ENCODE peak calls at places on chromosomes 13 and 19, in seven cellular contexts. Q is WTC11; F is iPS-NIHi11; H is foreskin fibroblast; A is stimulated activated CD4-positive, alpha-beta T cell treated with anti-CD3 and anti-CD28 coated beads, Interleukin-4, amount 100 ng/mL, for 24 hours; N is colonic mucosa; U is T follicular helper cell. C is an unnamed sample.

GRCh38 chr13:52879950-52880650 is 31.7 kb upstream of the PCDH8 start:
- DNase-seq in Q (peak; percentile 26), F (peak; percentile 58), H (no peak), A (no peak), N (no peak), U (no peak), C (no peak)

GRCh38 chr19:44308011-44308410 is 3.2 kb upstream of the ZNF235 start:
- DNase-seq in Q (no peak), F (no peak), H (peak; percentile 6), A (no peak), N (no peak), U (no peak), C (no peak)

GRCh38 chr13:59259416-59260000 is 904.2 kb downstream of the DIAPH3 start:
- DNase-seq in Q (no peak), F (no peak), H (no peak), A (no peak), N (no peak), U (no peak), C (no peak)

GRCh38 chr19:23795462-23795861 is 36.8 kb upstream of the ZNF681 start:
- DNase-seq in Q (no peak), F (no peak), H (no peak), A (no peak), N (no peak), U (no peak), C (no peak)

GRCh38 chr13:23637813-23638212 is 67.6 kb downstream of the TNFRSF19 start:
- DNase-seq in Q (peak; percentile 24), F (peak; percentile 55), H (no peak), A (no peak), N (no peak), U (no peak), C (no peak)

GRCh38 chr19:8180018-8180417 is 29.2 kb upstream of the CERS4 start:
- DNase-seq in Q (no peak), F (no peak), H (no peak), A (no peak), N (no peak), U (no peak), C (no peak)

GRCh38 chr13:79320433-79320832 is 85.6 kb downstream of the RBM26 start:
- DNase-seq in Q (no peak), F (no peak), H (no peak), A (no peak), N (no peak), U (no peak), C (no peak)

GRCh38 chr19:5068251-5069090 is 99.6 kb downstream of the KDM4B start:
- DNase-seq in Q (no peak), F (no peak), H (no peak), A (no peak), N (no peak), U (no peak), C (no peak)

GRCh38 chr19:4979211-4979807 is 10.4 kb downstream of the KDM4B start:
- DNase-seq in Q (no peak), F (no peak), H (no peak), A (no peak), N (no peak), U (no peak), C (no peak)

GRCh38 chr13:43244482-43244881 is 221.1 kb downstream of the DNAJC15 start:
- DNase-seq in Q (no peak), F (no peak), H (no peak), A (no peak), N (no peak), U (no peak), C (no peak)

GRCh38 chr19:42176649-42176989 is 40.9 kb downstream of the DEDD2 start:
- DNase-seq in Q (no peak), F (peak; percentile 63), H (no peak), A (no peak), N (no peak), U (no peak), C (no peak)

GRCh38 chr19:38063921-38064320 is 156.9 kb downstream of the SIPA1L3 start:
- DNase-seq in Q (no peak), F (no peak), H (no peak), A (no peak), N (no peak), U (no peak), C (no peak)

GRCh38 chr19:47240996-47241918 is 10.3 kb upstream of the BBC3 start:
- DNase-seq in Q (peak; percentile 92), F (peak; percentile 78), H (peak; percentile 78), A (peak; percentile 87), N (peak; percentile 83), U (peak; percentile 90), C (peak; percentile 55)

GRCh38 chr19:38386300-38386967 is 1.4 kb downstream of the GGN start:
- DNase-seq in Q (peak; percentile 45), F (peak; percentile 50), H (no peak), A (no peak), N (no peak), U (no peak), C (no peak)

GRCh38 chr13:35891973-35892441 is 239.2 kb downstream of the DCLK1 start:
- DNase-seq in Q (no peak), F (no peak), H (no peak), A (no peak), N (no peak), U (no peak), C (no peak)

GRCh38 chr19:2271516-2272103 is 10.4 kb downstream of the PEAK3 start:
- DNase-seq in Q (peak; percentile 20), F (no peak), H (peak; percentile 72), A (no peak), N (no peak), U (no peak), C (no peak)

GRCh38 chr19:6971366-6971765 is 49.9 kb downstream of the MBD3L2B start:
- DNase-seq in Q (no peak), F (no peak), H (no peak), A (no peak), N (no peak), U (no peak), C (no peak)

GRCh38 chr13:21109168-21109567 is 47.8 kb upstream of the LATS2 start:
- DNase-seq in Q (no peak), F (no peak), H (no peak), A (no peak), N (no peak), U (no peak), C (no peak)

GRCh38 chr19:51627491-51628138 is 2.6 kb downstream of the SIGLEC5 start:
- DNase-seq in Q (no peak), F (no peak), H (no peak), A (no peak), N (no peak), U (no peak), C (no peak)

GRCh38 chr13:25840261-25840660 is 211.6 kb downstream of the SHISA2 start:
- DNase-seq in Q (no peak), F (no peak), H (no peak), A (no peak), N (no peak), U (no peak), C (no peak)

GRCh38 chr13:114325729-114326128 is 11.4 kb downstream of the CHAMP1 start:
- DNase-seq in Q (no peak), F (no peak), H (no peak), A (no peak), N (no peak), U (no peak), C (no peak)

C was measured in midbrain.